ENCODE peak calls at places on chromosomes 4 and X, in four cellular contexts. Z, D, Y and U are unnamed samples.

GRCh38 chr4:188819243-188819642 is 680.0 kb downstream of the TRIML1 start:
- DNase-seq in Z (no peak), D (no peak), Y (no peak), U (no peak)

GRCh38 chrX:149274516-149275105 is 230.5 kb downstream of the IDS start:
- DNase-seq in Z (no peak), D (no peak), Y (no peak), U (no peak)

GRCh38 chr4:86522349-86522748 is 71.8 kb upstream of the PTPN13 start:
- DNase-seq in Z (no peak), D (no peak), Y (no peak), U (no peak)

GRCh38 chr4:8891646-8892555 is 20.3 kb upstream of the HMX1 start:
- DNase-seq in Z (no peak), D (no peak), Y (no peak), U (no peak)

GRCh38 chr4:1053080-1053661 is 41.7 kb downstream of the FGFRL1 start:
- DNase-seq in Z (peak), D (no peak), Y (peak), U (no peak)

GRCh38 chrX:154482786-154483185 is 3.6 kb downstream of the UBL4A start:
- DNase-seq in Z (no peak), D (no peak), Y (no peak), U (no peak)

GRCh38 chr4:152045781-152046571 is 285.2 kb upstream of the GATB start:
- DNase-seq in Z (peak), D (peak), Y (peak), U (peak)

GRCh38 chr4:1490011-1490905 is 84.0 kb upstream of the NKX1-1 start:
- DNase-seq in Z (peak), D (no peak), Y (no peak), U (no peak)

GRCh38 chr4:152807294-152807829 is 27.6 kb downstream of the ARFIP1 start:
- DNase-seq in Z (no peak), D (no peak), Y (no peak), U (no peak)

GRCh38 chrX:155065035-155065734 is 5.8 kb downstream of the CMC4 start:
- DNase-seq in Z (no peak), D (no peak), Y (no peak), U (no peak)

GRCh38 chr4:43757147-43757546 is 691.5 kb downstream of the KCTD8 start:
- DNase-seq in Z (no peak), D (no peak), Y (peak), U (no peak)

GRCh38 chr4:8278421-8279287 is 9.1 kb downstream of the HTRA3 start:
- DNase-seq in Z (peak), D (no peak), Y (no peak), U (no peak)

GRCh38 chr4:78059524-78059889 is 2.4 kb downstream of the FRAS1 start:
- DNase-seq in Z (no peak), D (no peak), Y (peak), U (peak)

GRCh38 chr4:92344216-92344615 is 40.5 kb downstream of the GRID2 start:
- DNase-seq in Z (no peak), D (no peak), Y (no peak), U (no peak)

GRCh38 chr4:139617702-139618490 is 47.7 kb upstream of the MGST2 start:
- DNase-seq in Z (no peak), D (no peak), Y (no peak), U (no peak)

DNA sequence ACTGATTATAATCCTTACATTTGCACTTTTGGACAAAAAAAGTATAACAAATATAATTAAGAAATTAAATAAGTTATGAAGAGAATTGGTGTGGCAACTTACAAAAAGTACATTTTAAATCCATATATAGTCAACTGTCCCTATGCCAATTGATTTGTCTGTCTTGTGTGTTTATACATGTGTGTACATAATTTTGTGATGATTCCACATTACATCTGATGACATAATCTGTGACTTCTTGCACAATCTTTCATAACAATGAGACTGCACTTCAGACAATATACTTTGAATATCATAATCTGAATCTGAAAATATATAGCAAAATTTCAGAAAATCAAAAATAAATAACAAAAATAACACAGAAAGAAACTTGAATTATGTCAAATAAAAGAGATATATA is 953.4 kb downstream of the FAT4 start:
- DNase-seq in Z (no peak), D (no peak), Y (no peak), U (no peak)
- TF ChIP-seq POLR2AphosphoS5 in Z (no peak), D (no peak), Y (no peak), U (no peak)

GRCh38 chr4:172011196-172011595 is 198.0 kb downstream of the GALNTL6 start:
- DNase-seq in Z (no peak), D (no peak), Y (no peak), U (no peak)
- TF ChIP-seq POLR2AphosphoS5 in Z (no peak), D (no peak), Y (no peak), U (no peak)

DNA sequence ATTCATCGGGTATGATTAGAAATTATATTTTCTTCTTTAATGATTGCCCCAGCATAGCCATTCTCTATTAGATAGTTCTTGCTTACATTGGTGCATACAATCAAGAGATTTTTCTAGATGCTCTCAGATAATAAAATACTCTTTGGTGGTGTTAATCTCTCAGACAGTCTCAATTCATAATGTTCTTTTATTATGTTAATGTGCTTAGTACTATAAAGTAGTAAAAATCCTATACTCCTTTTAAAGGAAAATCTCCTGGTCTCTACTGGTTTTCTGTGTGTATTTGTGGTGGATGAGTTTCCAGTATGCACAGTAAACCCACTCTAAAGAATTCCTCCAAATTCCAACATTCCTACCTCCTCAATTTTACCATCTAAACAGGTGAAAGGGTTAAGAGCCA is 203.5 kb downstream of the FAT4 start:
- DNase-seq in Z (no peak), D (no peak), Y (no peak), U (no peak)
- TF ChIP-seq POLR2AphosphoS5 in Z (no peak), D (no peak), Y (no peak), U (no peak)

GRCh38 chr4:183201331-183201730 is 102.3 kb downstream of the WWC2 start:
- DNase-seq in Z (no peak), D (no peak), Y (no peak), U (no peak)
- TF ChIP-seq POLR2AphosphoS5 in Z (no peak), D (no peak), Y (peak), U (no peak)